ENCODE peak calls at places on chromosomes 3 and 15, in eight cellular contexts. M, X, A, L, W, H, U and J are unnamed samples.

GRCh38 chr15:65044724-65045481 is at the start of gene SLC51B:
- DNase-seq in L (no peak), W (peak; percentile 82), M (no peak), A (no peak), U (peak; percentile 75), X (no peak), H (no peak), J (no peak)

GRCh38 chr3:165393458-165393857 is 197.3 kb upstream of the SLITRK3 start:
- DNase-seq in U (no peak), L (no peak), M (no peak), H (no peak), A (no peak), W (no peak), X (no peak), J (no peak)

GRCh38 chr3:159762981-159763465 is 225.6 kb upstream of the IL12A start:
- DNase-seq in M (peak; percentile 35), W (peak; percentile 86), U (peak; percentile 79), H (peak; percentile 83), L (peak; percentile 12), X (no peak), A (peak; percentile 68), J (peak; percentile 76)

GRCh38 chr3:136194409-136195257 is 1.5 kb downstream of the MSL2 start:
- DNase-seq in M (peak; percentile 14), U (peak; percentile 32), X (no peak), L (peak; percentile 37), A (no peak), W (peak; percentile 68), H (peak; percentile 51), J (no peak)

GRCh38 chr3:31345581-31345980 is 187.1 kb upstream of the STT3B start:
- DNase-seq in M (no peak), L (no peak), X (no peak), A (no peak), W (no peak), U (no peak), H (no peak), J (no peak)

GRCh38 chr15:45395956-45396355 is 17.6 kb upstream of the GATM start:
- DNase-seq in M (no peak), W (no peak), A (no peak), U (no peak), L (no peak), H (no peak), X (no peak), J (no peak)

GRCh38 chr3:36476274-36476942 is 96.1 kb downstream of the STAC start:
- DNase-seq in A (no peak), U (no peak), M (no peak), L (no peak), W (no peak), H (no peak), X (no peak), J (no peak)

GRCh38 chr15:65804252-65804931 is 12.3 kb upstream of the DENND4A start:
- DNase-seq in A (no peak), L (no peak), H (no peak), X (no peak), M (no peak), U (peak; percentile 29), W (no peak), J (no peak)

GRCh38 chr15:40891810-40892448 is 2.3 kb upstream of the VPS18 start:
- DNase-seq in A (no peak), W (peak; percentile 65), M (no peak), X (no peak), L (no peak), U (peak; percentile 81), H (peak; percentile 50), J (no peak)

DNA sequence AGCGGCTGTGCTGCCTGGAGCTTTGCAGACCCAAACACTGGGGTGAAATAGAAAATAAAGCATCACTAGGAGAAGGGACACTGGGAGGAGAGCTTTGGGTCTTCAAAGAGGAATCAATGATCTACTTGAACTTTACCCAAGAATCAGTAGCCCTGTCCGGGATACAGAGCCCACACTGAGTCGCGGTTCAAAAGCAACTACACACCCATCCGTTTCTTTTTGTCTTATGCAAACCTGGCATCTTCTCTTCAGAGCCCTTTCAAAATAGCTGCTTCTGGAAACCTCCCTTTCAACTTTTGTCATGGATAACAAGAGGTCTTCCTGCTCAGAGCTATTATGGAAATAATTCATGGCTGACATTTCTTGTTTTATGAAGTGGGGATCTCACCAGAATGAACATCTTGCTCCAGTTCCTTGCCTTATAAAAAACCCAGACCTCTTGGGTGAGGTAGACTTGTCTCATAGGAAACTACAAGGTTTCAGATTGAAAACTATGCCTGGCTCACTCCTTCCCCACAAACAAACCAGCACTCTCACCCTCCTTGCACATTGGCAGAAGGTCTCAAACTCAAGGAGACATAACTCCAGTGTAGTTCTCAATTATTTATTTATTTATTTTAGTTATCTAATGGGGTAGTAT is 115.1 kb upstream of the ARHGEF3 start:
- DNase-seq in M (no peak), W (no peak), A (no peak), L (no peak), U (no peak), X (no peak), H (no peak), J (no peak)
- H3K4me3 ChIP-seq in M (no peak overlapping the region), W (no peak overlapping the region), A (no peak overlapping the region), L (no peak overlapping the region), U (no peak overlapping the region), X (peak overlapping the region; percentile 31), H (no peak overlapping the region), J (peak overlapping the region; percentile 52)

GRCh38 chr15:88658972-88659931 is 20.4 kb downstream of the ISG20 start:
- DNase-seq in W (no peak), U (no peak), X (no peak), H (peak; percentile 70), L (no peak), M (no peak), A (peak; percentile 39), J (no peak)
- H3K4me3 ChIP-seq in W (no peak overlapping the region), U (no peak overlapping the region), X (no peak overlapping the region), H (no peak overlapping the region), L (no peak overlapping the region), M (no peak overlapping the region), A (no peak overlapping the region), J (no peak overlapping the region)

DNA sequence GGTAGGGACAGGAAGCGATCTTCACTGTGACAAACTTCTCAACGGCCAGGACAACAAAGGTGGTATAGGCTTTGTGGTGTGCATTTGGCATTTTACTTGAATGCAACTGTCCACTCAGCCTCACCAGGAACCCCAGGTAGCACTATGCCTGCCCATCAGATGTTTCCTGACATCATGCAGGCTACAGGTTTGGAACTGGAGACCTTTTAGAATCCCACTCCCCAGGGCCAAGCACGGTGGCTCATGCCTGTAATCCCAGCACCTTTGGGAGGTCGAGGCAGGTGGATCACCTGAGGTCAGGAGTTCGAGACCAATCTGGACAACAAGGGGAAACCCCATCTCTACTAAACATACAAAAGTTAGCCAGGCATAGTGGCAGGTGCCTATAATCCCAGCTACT is 9.6 kb downstream of the STARD5 start:
- DNase-seq in W (no peak), M (no peak), H (no peak), X (no peak), A (no peak), U (no peak), L (no peak), J (no peak)
- H3K4me3 ChIP-seq in W (no peak overlapping the region), M (no peak overlapping the region), H (no peak overlapping the region), X (no peak overlapping the region), A (no peak overlapping the region), U (no peak overlapping the region), L (no peak overlapping the region), J (no peak overlapping the region)

GRCh38 chr15:48176097-48176496 is 2.0 kb downstream of the MYEF2 start:
- DNase-seq in L (no peak), M (no peak), A (no peak), U (no peak), W (no peak), X (no peak), H (no peak), J (no peak)

GRCh38 chr15:48177875-48178611 is at the start of gene MYEF2:
- DNase-seq in X (peak; percentile 65), A (peak; percentile 93), M (peak; percentile 24), W (peak; percentile 87), U (peak; percentile 85), L (peak; percentile 80), H (peak; percentile 84), J (peak; percentile 57)

GRCh38 chr15:48177383-48177874 is 666 bp downstream of the MYEF2 start:
- DNase-seq in A (no peak), U (peak; percentile 51), X (no peak), M (no peak), L (no peak), W (no peak), H (no peak), J (no peak)

GRCh38 chr15:48176957-48177356 is 1.1 kb downstream of the MYEF2 start:
- DNase-seq in X (no peak), L (no peak), A (no peak), U (no peak), H (no peak), W (no peak), M (no peak), J (no peak)

DNA sequence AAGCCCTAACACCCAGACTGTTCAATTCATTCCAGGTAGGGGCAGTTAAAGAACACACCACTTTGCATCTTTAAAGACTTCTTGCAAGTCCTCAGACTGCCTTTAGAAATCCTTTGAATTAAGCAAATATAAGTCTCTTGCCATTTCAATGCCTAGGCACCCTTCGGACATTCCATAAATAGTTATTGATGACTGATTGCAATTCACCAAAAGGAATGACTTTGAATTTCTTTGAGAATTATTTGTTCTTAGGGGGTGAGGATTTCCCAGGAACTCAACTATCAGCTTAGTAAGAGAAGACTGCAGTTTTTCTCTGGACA is 477 bp upstream of the MYEF2 start:
- DNase-seq in X (no peak), H (no peak), M (no peak), L (no peak), U (no peak), W (no peak), A (no peak), J (no peak)
- H3K4me3 ChIP-seq in X (peak overlapping the region; percentile 58), H (peak overlapping the region; percentile 65), M (peak overlapping the region; percentile 70), L (peak overlapping the region; percentile 75), U (peak overlapping the region; percentile 12), W (peak overlapping the region; percentile 89), A (peak overlapping the region; percentile 50), J (peak overlapping the region; percentile 71)

DNA sequence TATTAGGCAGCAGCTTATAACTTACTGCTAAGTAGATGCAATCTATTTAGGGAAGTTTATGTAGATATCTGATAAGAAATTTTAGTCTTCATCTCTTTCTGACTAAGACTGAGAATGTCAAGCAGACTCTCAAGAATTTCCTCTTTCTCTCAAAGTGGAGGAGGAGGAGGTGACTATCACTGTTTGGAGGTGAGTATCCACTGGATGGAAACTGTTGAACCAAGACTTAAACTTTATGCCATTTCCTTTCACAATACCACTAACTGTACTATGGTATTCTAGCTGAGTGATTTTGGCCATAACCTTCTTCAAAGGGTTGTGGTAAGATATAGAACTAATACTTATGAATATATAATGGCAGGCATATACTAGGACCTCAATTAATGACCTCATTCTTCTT is 64.6 kb downstream of the TPRG1 start:
- DNase-seq in X (no peak), L (no peak), U (no peak), W (no peak), H (no peak), A (no peak), M (no peak), J (no peak)
- H3K4me3 ChIP-seq in X (no peak overlapping the region), L (no peak overlapping the region), U (no peak overlapping the region), W (no peak overlapping the region), H (no peak overlapping the region), A (no peak overlapping the region), M (no peak overlapping the region), J (no peak overlapping the region)